ENCODE peak calls at places on chromosomes 12 and 14, in ten cellular contexts. D, L, G, I, X, C, O, Q, M and N are unnamed samples.
A peak's percentile ranks its signal among the peaks of the same experiment; 100 is the strongest.

GRCh38 chr14:40981247-40981646 is 625.4 kb upstream of the LRFN5 start:
- DNase-seq in X (no peak), M (no peak), L (no peak), D (no peak), G (no peak), C (no peak), I (no peak), Q (no peak), O (peak; percentile 44), N (no peak)

GRCh38 chr14:102325791-102326345 is 6.3 kb downstream of the ZNF839 start:
- DNase-seq in O (no peak), G (no peak), C (no peak), I (no peak), Q (no peak), X (no peak), L (no peak), M (no peak), D (no peak), N (peak; percentile 7)

GRCh38 chr12:49503674-49504180 is 35.1 kb upstream of the KCNH3 start:
- DNase-seq in C (no peak), L (no peak), I (no peak), M (peak; percentile 81), G (no peak), Q (peak; percentile 54), D (no peak), X (no peak), O (peak; percentile 99), N (peak; percentile 68)

GRCh38 chr14:93960774-93961438 is 15.5 kb downstream of the ASB2 start:
- DNase-seq in Q (no peak), C (no peak), G (no peak), O (no peak), L (no peak), X (no peak), D (no peak), M (no peak), I (no peak), N (no peak)

GRCh38 chr14:60590907-60591510 is 58.3 kb downstream of the SIX1 start:
- DNase-seq in G (no peak), I (no peak), C (no peak), M (peak; percentile 17), X (no peak), L (peak; percentile 39), Q (no peak), O (no peak), D (no peak), N (peak; percentile 45)

GRCh38 chr14:23351681-23352505 is 794 bp downstream of the SLC22A17 start:
- DNase-seq in O (no peak), I (no peak), Q (peak; percentile 42), X (no peak), C (no peak), G (no peak), D (peak; percentile 65), L (no peak), M (no peak), N (no peak)

GRCh38 chr14:104686624-104687517 is 2.5 kb upstream of the INF2 start:
- DNase-seq in C (no peak), L (no peak), M (no peak), G (no peak), D (peak; percentile 84), I (no peak), O (no peak), X (no peak), Q (no peak), N (no peak)

GRCh38 chr14:103840016-103840415 is 7.4 kb downstream of the PPP1R13B start:
- DNase-seq in I (no peak), C (no peak), D (no peak), X (no peak), G (no peak), Q (no peak), O (no peak), L (no peak), M (no peak), N (no peak)

GRCh38 chr12:117854339-117855012 is 114.3 kb downstream of the KSR2 start:
- DNase-seq in D (no peak), X (no peak), C (peak; percentile 60), M (peak; percentile 23), Q (peak; percentile 81), G (peak; percentile 58), O (peak; percentile 38), L (no peak), I (peak; percentile 55), N (peak; percentile 37)

GRCh38 chr14:90900712-90901111 is 84.5 kb upstream of the TTC7B start:
- DNase-seq in D (no peak), M (peak; percentile 19), I (no peak), L (no peak), O (peak; percentile 15), X (no peak), C (no peak), Q (no peak), G (no peak), N (peak; percentile 15)

GRCh38 chr14:75306917-75307699 is 28.5 kb downstream of the FOS start:
- DNase-seq in L (no peak), I (peak; percentile 58), D (no peak), Q (peak; percentile 50), X (no peak), C (peak; percentile 81), O (peak; percentile 24), G (no peak), M (peak; percentile 19), N (no peak)

GRCh38 chr12:131883521-131883900 is 10.9 kb upstream of the ULK1 start:
- DNase-seq in L (no peak), D (peak; percentile 42), G (no peak), O (no peak), C (no peak), I (no peak), M (no peak), Q (no peak), X (no peak), N (no peak)

GRCh38 chr14:24595046-24595808 is 14.3 kb downstream of the GZMH start:
- DNase-seq in M (no peak), Q (no peak), O (peak; percentile 92), L (no peak), I (no peak), X (no peak), C (no peak), G (no peak), D (no peak), N (no peak)

GRCh38 chr12:56084958-56085543 is 5.1 kb downstream of the ERBB3 start:
- DNase-seq in C (peak; percentile 32), M (no peak), L (no peak), D (no peak), Q (peak; percentile 34), I (peak; percentile 46), X (no peak), G (no peak), O (peak; percentile 18), N (no peak)

GRCh38 chr14:38174721-38175120 is 33.0 kb upstream of the SSTR1 start:
- DNase-seq in C (no peak), D (no peak), G (no peak), O (no peak), M (no peak), Q (no peak), X (no peak), L (no peak), I (no peak), N (no peak)
- TF ChIP-seq CTCF in C (no peak), D (no peak), G (no peak), O (no peak), M (no peak), Q (no peak), X (no peak), L (no peak), I (no peak), N (no peak)

DNA sequence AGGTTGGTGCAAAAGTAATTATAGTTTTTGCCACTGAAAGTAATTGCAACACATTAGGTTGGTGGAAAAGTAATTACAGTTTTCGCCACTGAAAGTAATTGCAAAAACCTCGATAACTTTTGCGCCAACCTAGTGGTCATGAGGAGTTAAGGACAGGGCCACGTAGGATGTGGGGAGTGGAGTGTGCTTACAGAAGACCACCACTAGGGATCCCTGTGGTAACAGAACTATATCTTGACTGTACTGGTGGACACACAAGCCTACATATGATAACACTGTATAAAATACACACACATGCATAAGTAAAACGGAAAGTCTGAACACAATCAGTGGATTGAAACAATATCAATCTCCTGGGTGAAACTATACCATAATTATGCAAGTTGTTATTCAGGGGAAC is 187.4 kb upstream of the ABCD2 start:
- DNase-seq in L (no peak), O (peak; percentile 13), I (no peak), Q (no peak), X (no peak), D (no peak), C (peak; percentile 18), M (no peak), G (no peak), N (no peak)
- TF ChIP-seq CTCF in L (peak; percentile 34), O (peak; percentile 3), I (peak; percentile 23), Q (no peak), X (peak; percentile 9), D (no peak), C (no peak), M (no peak), G (peak; percentile 29), N (peak; percentile 27)

GRCh38 chr12:26304273-26304672 is 108.9 kb downstream of the SSPN start:
- DNase-seq in L (no peak), Q (no peak), O (no peak), C (no peak), G (no peak), I (no peak), X (no peak), M (no peak), D (no peak), N (no peak)

GRCh38 chr12:26309646-26310045 is 114.3 kb downstream of the SSPN start:
- DNase-seq in L (no peak), I (no peak), D (no peak), C (no peak), M (no peak), G (no peak), Q (no peak), X (no peak), O (no peak), N (no peak)
- TF ChIP-seq CTCF in L (no peak), I (no peak), D (no peak), C (no peak), M (no peak), G (no peak), Q (peak; percentile 3), X (no peak), O (no peak), N (no peak)

DNA sequence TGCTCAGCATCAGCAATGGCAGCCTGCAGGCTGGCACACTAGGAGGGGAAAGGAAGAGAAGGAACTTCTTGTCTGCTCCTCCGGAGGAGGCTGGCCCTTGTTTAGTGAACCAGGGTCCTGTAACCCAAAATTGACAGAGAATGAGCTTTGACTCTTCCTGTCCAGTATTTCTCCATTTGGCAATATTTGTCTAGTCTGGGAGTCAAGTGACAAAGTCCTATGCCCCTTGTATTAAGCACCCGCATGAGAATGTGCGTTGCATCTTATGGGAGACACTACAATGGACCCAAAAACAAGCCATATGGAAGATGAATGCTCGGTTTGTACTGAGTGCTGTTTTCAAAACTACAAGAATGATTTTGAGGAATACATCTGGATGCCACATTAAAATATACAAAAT is 3.8 kb downstream of the KRT6C start:
- DNase-seq in D (no peak), L (no peak), I (no peak), M (no peak), X (no peak), O (no peak), C (no peak), Q (no peak), G (no peak), N (no peak)
- TF ChIP-seq CTCF in D (no peak), L (no peak), I (no peak), M (no peak), X (no peak), O (no peak), C (no peak), Q (no peak), G (no peak), N (no peak)

GRCh38 chr12:11622774-11623375 is 26.6 kb upstream of the ETV6 start:
- DNase-seq in O (peak; percentile 22), D (no peak), Q (no peak), G (no peak), L (no peak), X (no peak), C (peak; percentile 13), I (peak; percentile 23), M (no peak), N (no peak)
- TF ChIP-seq CTCF in O (peak; percentile 19), D (peak; percentile 28), Q (peak; percentile 46), G (peak; percentile 26), L (peak; percentile 17), X (peak; percentile 42), C (peak; percentile 8), I (peak; percentile 26), M (peak; percentile 36), N (peak; percentile 22)